ENCODE peak calls at places on chromosomes 13 and 19, in nine cellular contexts. U, Q, T, N, W, F, X, R and V are unnamed samples.

GRCh38 chr13:113403255-113404104 is 39.5 kb upstream of the GRTP1 start:
- DNase-seq in U (no peak), Q (peak), T (no peak), N (no peak), W (peak), F (no peak), X (no peak), R (no peak), V (no peak)

GRCh38 chr19:6481541-6482342 is at the start of gene DENND1C:
- DNase-seq in U (no peak), Q (no peak), T (peak), N (no peak), W (peak), F (peak), X (peak), R (no peak), V (peak)

GRCh38 chr19:18771328-18772242 is 19.5 kb downstream of the COMP start:
- DNase-seq in U (no peak), Q (no peak), T (no peak), N (no peak), W (no peak), F (no peak), X (no peak), R (no peak), V (no peak)

GRCh38 chr13:67075239-67075638 is 154.9 kb downstream of the PCDH9 start:
- DNase-seq in U (peak), Q (no peak), T (no peak), N (no peak), W (no peak), F (no peak), X (no peak), R (no peak), V (no peak)

GRCh38 chr19:50264483-50265186 is 61.2 kb downstream of the MYH14 start:
- DNase-seq in U (no peak), Q (no peak), T (no peak), N (no peak), W (no peak), F (no peak), X (no peak), R (no peak), V (no peak)

GRCh38 chr13:111856571-111856970 is 210.4 kb upstream of the SOX1 start:
- DNase-seq in U (no peak), Q (no peak), T (no peak), N (no peak), W (no peak), F (no peak), X (no peak), R (no peak), V (no peak)

GRCh38 chr13:32639502-32640105 is 53.4 kb downstream of the PDS5B start:
- DNase-seq in U (peak), Q (no peak), T (peak), N (peak), W (peak), F (peak), X (peak), R (peak), V (no peak)

GRCh38 chr19:43476606-43477005 is 11.2 kb upstream of the LYPD3 start:
- DNase-seq in U (peak), Q (no peak), T (no peak), N (no peak), W (no peak), F (no peak), X (no peak), R (no peak), V (no peak)

GRCh38 chr19:704447-704741 is 4.3 kb upstream of the PALM start:
- DNase-seq in U (no peak), Q (no peak), T (no peak), N (no peak), W (no peak), F (no peak), X (no peak), R (no peak), V (no peak)

GRCh38 chr19:32902448-32902847 is 32.9 kb upstream of the SLC7A9 start:
- DNase-seq in U (no peak), Q (no peak), T (no peak), N (no peak), W (no peak), F (no peak), X (peak), R (no peak), V (no peak)

GRCh38 chr13:97108535-97108910 is 113.6 kb upstream of the MBNL2 start:
- DNase-seq in U (peak), Q (no peak), T (no peak), N (peak), W (no peak), F (no peak), X (no peak), R (no peak), V (no peak)

GRCh38 chr13:33745370-33746324 is 72.3 kb upstream of the RFC3 start:
- DNase-seq in U (no peak), Q (no peak), T (no peak), N (no peak), W (no peak), F (no peak), X (no peak), R (no peak), V (no peak)

GRCh38 chr19:1618157-1619093 is 13.2 kb upstream of the UQCR11 start:
- DNase-seq in U (peak), Q (no peak), T (peak), N (no peak), W (no peak), F (no peak), X (peak), R (peak), V (no peak)

GRCh38 chr19:56076413-56076998 is 44.6 kb downstream of the ZNF787 start:
- DNase-seq in U (peak), Q (no peak), T (peak), N (peak), W (no peak), F (no peak), X (peak), R (peak), V (peak)

DNA sequence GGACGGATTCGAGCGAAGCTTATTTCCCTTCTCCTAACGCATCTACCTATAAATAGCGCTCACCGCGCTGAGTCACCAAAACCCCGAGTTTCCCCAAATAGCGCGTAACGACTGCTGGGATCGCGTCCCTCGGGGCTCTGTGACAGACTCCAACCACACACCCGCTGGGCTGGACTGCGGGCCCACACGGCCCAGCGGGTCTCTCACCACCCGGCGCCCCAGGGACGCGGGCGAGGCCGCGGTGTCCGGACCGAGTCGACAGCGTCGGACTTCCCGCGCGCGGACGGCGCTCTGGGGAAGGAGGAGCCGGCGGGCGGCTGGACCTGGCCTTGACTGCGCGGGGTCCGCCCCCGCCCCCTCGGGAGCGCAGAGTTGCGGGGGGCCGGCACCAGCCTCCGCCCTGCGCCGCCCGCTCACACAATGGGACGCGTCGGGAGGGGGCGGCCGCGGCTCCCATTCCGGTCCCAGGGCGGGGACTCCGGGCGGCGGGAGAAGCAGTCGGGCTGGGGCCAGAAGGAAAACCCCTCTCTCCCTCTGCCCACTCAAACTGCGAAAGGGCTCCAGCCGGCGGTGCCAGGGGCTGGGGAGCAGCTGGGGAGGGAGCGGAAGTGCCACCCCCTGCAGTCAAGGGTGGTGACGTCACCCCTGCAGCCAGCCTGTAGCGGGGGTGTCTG is 108.8 kb downstream of the KCNRG start:
- DNase-seq in U (peak), Q (peak), T (peak), N (peak), W (peak), F (peak), X (peak), R (peak), V (peak)
- TF ChIP-seq CTCF in U (peak), Q (peak), T (peak), N (peak), W (no peak), F (no peak), X (no peak), R (no peak), V (no peak)

DNA sequence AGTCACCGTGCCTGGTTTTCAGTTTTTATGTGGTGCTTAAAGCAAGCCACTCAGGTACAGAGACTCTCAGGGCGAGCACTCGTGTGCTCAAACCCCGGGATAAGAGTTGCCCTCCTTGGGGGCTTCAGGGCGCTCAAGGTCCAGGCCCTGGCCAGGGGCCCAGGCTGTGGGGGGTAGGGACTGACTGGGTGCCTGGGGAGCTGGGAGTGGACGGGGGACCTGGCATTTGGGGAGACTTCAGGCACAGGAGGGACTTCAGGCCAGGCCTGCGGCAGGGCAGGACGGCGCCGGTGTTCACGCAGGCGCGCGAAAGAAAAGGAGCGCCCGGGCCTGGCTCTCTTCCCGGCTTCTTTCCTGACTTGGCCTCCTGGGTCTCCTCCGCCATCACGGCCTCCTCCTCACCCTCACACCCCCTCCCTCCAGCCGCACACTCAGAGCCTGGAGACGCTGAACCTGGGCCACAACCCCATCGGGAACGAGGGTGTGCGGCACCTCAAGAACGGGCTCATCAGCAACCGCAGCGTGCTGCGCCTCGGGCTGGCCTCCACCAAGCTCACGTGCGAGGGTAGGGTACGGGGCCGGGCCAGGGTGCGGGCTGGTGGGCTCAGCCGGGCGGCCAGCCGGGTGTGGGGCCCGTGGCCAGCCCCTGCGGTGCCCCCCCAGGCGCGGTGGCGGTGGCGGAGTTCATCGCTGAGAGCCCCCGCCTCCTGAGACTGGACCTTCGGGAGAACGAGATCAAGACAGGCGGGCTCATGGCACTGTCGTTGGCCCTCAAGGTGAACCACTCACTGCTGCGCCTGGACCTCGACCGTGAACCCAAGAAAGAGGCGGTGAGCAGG is 16.1 kb downstream of the NKPD1 start:
- DNase-seq in U (no peak), Q (no peak), T (no peak), N (no peak), W (no peak), F (no peak), X (no peak), R (no peak), V (no peak)
- TF ChIP-seq CTCF in U (no peak), Q (no peak), T (no peak), N (no peak), W (no peak), F (no peak), X (no peak), R (no peak), V (no peak)

DNA sequence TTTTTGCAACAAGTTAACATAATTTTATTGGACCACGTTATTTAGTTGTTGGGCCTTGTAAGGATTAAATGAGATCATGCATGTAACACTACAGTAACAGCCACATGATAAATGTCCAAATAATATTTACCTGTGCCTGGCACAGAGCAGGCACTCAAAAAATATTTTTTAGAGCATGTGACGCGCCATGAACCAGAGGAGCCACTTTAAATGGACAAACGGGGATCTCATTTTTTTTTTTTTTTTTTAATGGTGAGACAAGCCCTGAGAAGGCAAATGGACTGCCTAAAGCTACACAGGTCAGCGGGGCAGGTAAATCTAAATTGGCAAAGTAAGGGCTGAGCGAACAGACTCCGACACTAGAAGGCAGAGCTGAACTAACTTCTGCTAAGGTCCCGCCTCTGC is 840 bp upstream of the RPS19 start:
- DNase-seq in U (no peak), Q (no peak), T (no peak), N (no peak), W (no peak), F (no peak), X (no peak), R (no peak), V (no peak)
- TF ChIP-seq CTCF in U (no peak), Q (no peak), T (peak), N (no peak), W (no peak), F (no peak), X (no peak), R (no peak), V (no peak)

DNA sequence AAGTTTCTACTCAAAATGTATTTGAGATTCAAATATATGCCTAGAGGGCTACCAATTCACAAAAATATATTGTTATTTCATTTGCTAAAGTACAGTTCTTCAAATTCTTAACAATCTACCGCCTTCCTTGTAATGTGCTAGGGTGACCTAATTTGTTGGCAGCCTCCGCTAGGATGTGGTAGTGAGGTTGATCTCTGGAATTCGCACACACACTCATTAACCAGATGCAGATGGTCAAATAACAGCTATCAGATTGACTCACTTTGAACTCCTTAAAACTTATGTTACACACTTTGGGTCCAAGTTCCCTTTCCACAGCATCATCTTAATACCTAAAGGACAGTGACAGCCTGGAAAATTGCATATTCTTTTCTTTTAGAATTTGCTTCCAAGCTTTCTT is 367.3 kb downstream of the DCT start:
- DNase-seq in U (peak), Q (no peak), T (no peak), N (no peak), W (peak), F (no peak), X (no peak), R (peak), V (no peak)
- TF ChIP-seq CTCF in U (no peak), Q (no peak), T (no peak), N (no peak), W (no peak), F (no peak), X (no peak), R (no peak), V (no peak)

GRCh38 chr19:12521996-12522395 is 29.3 kb downstream of the ZNF564 start:
- DNase-seq in U (no peak), Q (no peak), T (no peak), N (no peak), W (no peak), F (no peak), X (no peak), R (no peak), V (no peak)
- TF ChIP-seq CTCF in U (peak), Q (no peak), T (no peak), N (no peak), W (no peak), F (no peak), X (no peak), R (no peak), V (no peak)

GRCh38 chr19:37886571-37886970 is 19.8 kb downstream of the WDR87 start:
- DNase-seq in U (no peak), Q (no peak), T (no peak), N (no peak), W (no peak), F (no peak), X (no peak), R (no peak), V (no peak)

GRCh38 chr19:37885392-37885791 is 21.0 kb downstream of the WDR87 start:
- DNase-seq in U (no peak), Q (no peak), T (no peak), N (no peak), W (no peak), F (no peak), X (no peak), R (no peak), V (no peak)
- TF ChIP-seq CTCF in U (no peak), Q (no peak), T (no peak), N (no peak), W (no peak), F (no peak), X (no peak), R (no peak), V (no peak)

DNA sequence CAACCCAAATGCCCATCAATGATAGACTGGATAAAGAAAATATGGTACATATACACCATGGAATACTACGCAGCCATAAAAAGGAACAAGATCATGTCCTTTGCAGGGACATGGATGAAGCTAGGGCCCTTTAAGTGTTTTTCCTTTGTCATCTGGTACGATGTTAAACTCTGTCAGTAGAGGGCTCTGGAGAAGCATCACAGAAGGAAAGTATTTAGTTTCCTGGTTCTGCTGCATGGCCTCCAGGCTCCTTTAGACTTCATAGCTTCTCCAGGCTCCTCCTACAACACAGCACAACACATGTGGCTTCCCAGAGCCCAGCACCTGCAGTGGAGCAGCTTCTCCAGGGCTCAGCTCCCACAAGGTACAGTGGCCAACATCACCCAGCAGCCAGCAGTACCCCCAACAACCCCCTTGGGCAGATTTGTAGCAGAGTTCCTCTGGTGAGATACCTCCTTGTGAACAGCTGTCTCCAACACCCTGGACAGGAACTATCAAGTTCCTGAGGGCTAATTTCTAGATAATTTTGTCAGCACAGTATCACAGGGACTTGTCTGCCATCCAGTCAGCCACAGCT is 63.4 kb downstream of the KCTD12 start:
- DNase-seq in U (peak), Q (no peak), T (peak), N (no peak), W (no peak), F (no peak), X (peak), R (no peak), V (no peak)
- TF ChIP-seq CTCF in U (peak), Q (peak), T (peak), N (no peak), W (no peak), F (no peak), X (peak), R (peak), V (no peak)

GRCh38 chr13:72384879-72385278 is 342.6 kb downstream of the MZT1 start:
- DNase-seq in U (peak), Q (no peak), T (no peak), N (peak), W (no peak), F (no peak), X (no peak), R (no peak), V (no peak)
- TF ChIP-seq CTCF in U (no peak), Q (no peak), T (no peak), N (no peak), W (no peak), F (no peak), X (no peak), R (no peak), V (no peak)

GRCh38 chr13:87678353-87678752 is 7.2 kb downstream of the SLITRK5 start:
- DNase-seq in U (no peak), Q (no peak), T (peak), N (no peak), W (no peak), F (no peak), X (no peak), R (no peak), V (no peak)

GRCh38 chr13:87677334-87678234 is 6.4 kb downstream of the SLITRK5 start:
- DNase-seq in U (no peak), Q (peak), T (peak), N (no peak), W (no peak), F (no peak), X (peak), R (no peak), V (no peak)

GRCh38 chr13:87676254-87677042 is 5.3 kb downstream of the SLITRK5 start:
- DNase-seq in U (no peak), Q (no peak), T (peak), N (no peak), W (no peak), F (no peak), X (no peak), R (no peak), V (no peak)

GRCh38 chr13:87677043-87677333 is 5.8 kb downstream of the SLITRK5 start:
- DNase-seq in U (no peak), Q (no peak), T (peak), N (no peak), W (no peak), F (no peak), X (no peak), R (no peak), V (no peak)

DNA sequence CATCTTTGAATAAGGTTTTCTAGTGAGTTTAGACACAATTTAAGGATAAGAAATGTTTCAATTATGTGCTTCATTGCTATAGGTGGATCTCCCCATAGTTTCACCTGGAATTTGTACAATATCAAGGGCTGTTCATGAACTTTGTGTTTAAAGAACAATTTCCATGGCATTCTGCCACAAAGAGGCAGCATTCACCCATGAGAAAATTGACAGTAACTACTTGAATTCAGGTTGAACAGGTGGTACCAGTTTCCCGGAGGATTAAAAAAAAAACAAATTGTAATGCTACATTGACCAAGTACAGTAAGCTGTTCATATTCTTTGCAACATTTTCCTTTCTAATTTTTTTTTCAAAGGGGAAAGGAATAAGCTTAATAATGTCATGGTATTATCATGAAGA is 9.1 kb downstream of the SLITRK5 start:
- DNase-seq in U (no peak), Q (no peak), T (no peak), N (no peak), W (no peak), F (no peak), X (no peak), R (no peak), V (no peak)
- TF ChIP-seq CTCF in U (no peak), Q (no peak), T (peak), N (no peak), W (no peak), F (no peak), X (no peak), R (no peak), V (no peak)

GRCh38 chr13:105414639-105415038 is 1120.8 kb downstream of the EFNB2 start:
- DNase-seq in U (no peak), Q (no peak), T (no peak), N (no peak), W (no peak), F (no peak), X (no peak), R (no peak), V (no peak)

GRCh38 chr13:105406551-105406950 is 1128.9 kb downstream of the EFNB2 start:
- DNase-seq in U (no peak), Q (no peak), T (no peak), N (no peak), W (no peak), F (no peak), X (no peak), R (no peak), V (no peak)

GRCh38 chr13:105412171-105412570 is 1123.3 kb downstream of the EFNB2 start:
- DNase-seq in U (no peak), Q (no peak), T (no peak), N (no peak), W (no peak), F (no peak), X (no peak), R (no peak), V (no peak)

DNA sequence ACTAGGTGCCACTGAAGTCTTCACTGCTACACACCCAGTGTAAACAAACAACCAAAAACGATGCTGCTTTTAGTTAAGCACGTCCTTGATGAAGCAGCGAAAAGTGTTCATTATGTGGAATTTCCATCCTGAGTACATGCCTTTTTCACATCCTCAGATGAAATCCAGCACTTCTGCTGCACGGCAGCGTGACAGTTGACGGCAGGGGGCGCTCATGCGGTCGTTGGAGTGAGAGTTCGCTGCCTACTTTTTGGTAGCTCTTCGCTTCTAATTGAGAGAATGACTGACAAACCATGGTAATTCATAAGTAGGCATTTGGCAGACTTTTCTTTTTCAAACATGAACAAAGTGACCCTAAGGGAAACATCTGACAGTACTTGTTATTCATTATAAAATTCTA is 1124.9 kb downstream of the EFNB2 start:
- DNase-seq in U (peak), Q (peak), T (no peak), N (peak), W (peak), F (peak), X (peak), R (peak), V (no peak)
- TF ChIP-seq CTCF in U (peak), Q (peak), T (peak), N (no peak), W (peak), F (peak), X (peak), R (peak), V (no peak)